ENCODE peak calls at places on chromosomes 1 and 21, in nine cellular contexts. X is ovary, E is heart left ventricle, Q is A549, F is GM12864, S is brain microvascular endothelial cell, C is adrenal gland, Y is fibroblast of the aortic adventitia, Z is lower leg skin. P is an unnamed sample.

GRCh38 chr1:213366141-213366831 is 315.2 kb downstream of the RPS6KC1 start:
- DNase-seq in X (no peak), E (no peak), Q (no peak), F (no peak), S (no peak), C (no peak), Y (no peak), Z (no peak), P (no peak)

GRCh38 chr1:207964195-207964966 is 53.5 kb upstream of the CD34 start:
- DNase-seq in X (no peak), E (no peak), Q (no peak), F (no peak), S (peak; percentile 56), C (no peak), Y (peak; percentile 68), Z (peak; percentile 42), P (no peak)

GRCh38 chr1:51814513-51814912 is 64.0 kb downstream of the NRDC start:
- DNase-seq in X (no peak), E (no peak), Q (no peak), F (no peak), S (no peak), C (no peak), Y (no peak), Z (no peak), P (no peak)

GRCh38 chr21:41168391-41169257 is 664 bp downstream of the BACE2 start:
- DNase-seq in X (peak; percentile 55), E (peak; percentile 56), Q (peak; percentile 29), F (no peak), S (peak; percentile 42), C (peak; percentile 37), Y (peak; percentile 75), Z (peak; percentile 65), P (peak; percentile 46)

GRCh38 chr1:2255047-2255419 is 26.9 kb downstream of the SKI start:
- DNase-seq in X (no peak), E (no peak), Q (no peak), F (no peak), S (no peak), C (no peak), Y (no peak), Z (no peak), P (no peak)

GRCh38 chr1:92752719-92753118 is 32.2 kb downstream of the EVI5 start:
- DNase-seq in X (no peak), E (no peak), Q (no peak), F (no peak), S (peak; percentile 19), C (no peak), Y (no peak), Z (no peak), P (no peak)

GRCh38 chr1:204568576-204569206 is 52.5 kb downstream of the MDM4 start:
- DNase-seq in X (no peak), E (no peak), Q (no peak), F (no peak), S (no peak), C (no peak), Y (no peak), Z (no peak), P (no peak)

GRCh38 chr1:206821493-206821892 is 43.9 kb upstream of the IL20 start:
- DNase-seq in X (no peak), E (no peak), Q (no peak), F (no peak), S (no peak), C (no peak), Y (no peak), Z (no peak), P (no peak)

GRCh38 chr1:61533546-61533945 is 191.4 kb downstream of the TM2D1 start:
- DNase-seq in X (no peak), E (no peak), Q (no peak), F (no peak), S (no peak), C (no peak), Y (no peak), Z (no peak), P (no peak)

GRCh38 chr1:19762175-19762779 is 37.4 kb downstream of the TMCO4 start:
- DNase-seq in X (peak; percentile 58), E (no peak), Q (peak; percentile 14), F (no peak), S (peak; percentile 31), C (no peak), Y (peak; percentile 26), Z (no peak), P (no peak)

GRCh38 chr1:61131716-61132115 is 49.4 kb downstream of the NFIA start:
- DNase-seq in X (no peak), E (no peak), Q (no peak), F (no peak), S (peak; percentile 38), C (no peak), Y (peak; percentile 71), Z (no peak), P (no peak)

GRCh38 chr1:107936498-107937481 is 28.2 kb downstream of the VAV3 start:
- DNase-seq in X (no peak), E (peak; percentile 34), Q (no peak), F (no peak), S (peak; percentile 78), C (peak; percentile 24), Y (peak; percentile 90), Z (peak; percentile 63), P (no peak)

GRCh38 chr1:16617778-16618580 is 4.6 kb upstream of the NBPF1 start:
- DNase-seq in X (no peak), E (peak; percentile 14), Q (no peak), F (no peak), S (no peak), C (peak; percentile 29), Y (no peak), Z (no peak), P (peak; percentile 5)

GRCh38 chr1:159751022-159751421 is 29.7 kb upstream of the DUSP23 start:
- DNase-seq in X (no peak), E (no peak), Q (no peak), F (no peak), S (no peak), C (no peak), Y (no peak), Z (no peak), P (no peak)

GRCh38 chr1:45566722-45567121 is 16.1 kb downstream of the AKR1A1 start:
- DNase-seq in X (peak; percentile 77), E (peak; percentile 62), Q (no peak), F (no peak), S (no peak), C (no peak), Y (peak; percentile 25), Z (peak; percentile 70), P (no peak)

DNA sequence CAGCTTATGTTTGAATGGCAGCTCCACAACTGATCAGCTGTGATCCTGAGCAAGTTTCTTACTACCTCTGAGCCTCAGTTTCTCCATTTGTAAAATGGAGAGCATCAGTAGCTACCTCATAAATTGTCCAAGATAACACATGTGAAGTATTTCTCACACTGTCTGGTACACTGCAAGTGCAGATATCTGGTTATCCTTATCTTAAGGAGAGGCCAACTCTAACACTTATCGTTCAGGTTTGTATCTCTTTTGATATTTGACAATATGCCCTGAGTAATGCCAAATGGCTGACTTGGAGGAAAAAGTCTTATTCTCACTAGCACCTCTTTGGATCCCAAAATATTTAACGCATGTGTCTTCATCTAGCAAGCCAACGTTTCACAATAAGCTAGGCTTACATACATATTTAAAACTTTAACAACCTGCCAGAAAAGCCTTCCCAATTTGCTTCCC is 2.7 kb downstream of the CSRP1 start:
- DNase-seq in X (no peak), E (no peak), Q (no peak), F (no peak), S (no peak), C (no peak), Y (peak; percentile 57), Z (no peak), P (no peak)
- H3K4me3 ChIP-seq in X (peak overlapping the region; percentile 95), E (peak overlapping the region; percentile 82), Q (peak overlapping the region; percentile 66), F (no peak overlapping the region), S (peak overlapping the region; percentile 84), C (no peak overlapping the region), Y (no peak overlapping the region), Z (no peak overlapping the region), P (peak overlapping the region; percentile 87)

GRCh38 chr21:39061766-39062165 is 121.5 kb downstream of the PSMG1 start:
- DNase-seq in X (no peak), E (no peak), Q (no peak), F (no peak), S (no peak), C (no peak), Y (no peak), Z (no peak), P (no peak)
- TF ChIP-seq CTCF in X (no peak), E (no peak), Q (no peak), F (no peak), S (no peak), C (no peak), Y (no peak), Z (no peak), P (no peak)

GRCh38 chr1:59561782-59562181 is 253.0 kb upstream of the HOOK1 start:
- DNase-seq in X (no peak), E (no peak), Q (no peak), F (no peak), S (no peak), C (no peak), Y (no peak), Z (no peak), P (no peak)

GRCh38 chr1:59564192-59564891 is 250.4 kb upstream of the HOOK1 start:
- DNase-seq in X (no peak), E (no peak), Q (no peak), F (no peak), S (no peak), C (no peak), Y (peak; percentile 59), Z (peak; percentile 52), P (no peak)

GRCh38 chr1:59568158-59568935 is 246.4 kb upstream of the HOOK1 start:
- DNase-seq in X (no peak), E (no peak), Q (peak; percentile 7), F (no peak), S (peak; percentile 21), C (no peak), Y (peak; percentile 27), Z (no peak), P (no peak)

GRCh38 chr1:59569198-59569597 is 245.6 kb upstream of the HOOK1 start:
- DNase-seq in X (no peak), E (no peak), Q (no peak), F (no peak), S (no peak), C (no peak), Y (no peak), Z (no peak), P (no peak)

GRCh38 chr1:59565611-59566410 is 248.9 kb upstream of the HOOK1 start:
- DNase-seq in X (no peak), E (no peak), Q (no peak), F (no peak), S (peak; percentile 84), C (no peak), Y (no peak), Z (peak; percentile 51), P (no peak)
- H3K4me3 ChIP-seq in X (no peak overlapping the region), E (no peak overlapping the region), Q (no peak overlapping the region), F (no peak overlapping the region), S (no peak overlapping the region), C (no peak overlapping the region), Y (no peak overlapping the region), Z (no peak overlapping the region), P (no peak overlapping the region)

DNA sequence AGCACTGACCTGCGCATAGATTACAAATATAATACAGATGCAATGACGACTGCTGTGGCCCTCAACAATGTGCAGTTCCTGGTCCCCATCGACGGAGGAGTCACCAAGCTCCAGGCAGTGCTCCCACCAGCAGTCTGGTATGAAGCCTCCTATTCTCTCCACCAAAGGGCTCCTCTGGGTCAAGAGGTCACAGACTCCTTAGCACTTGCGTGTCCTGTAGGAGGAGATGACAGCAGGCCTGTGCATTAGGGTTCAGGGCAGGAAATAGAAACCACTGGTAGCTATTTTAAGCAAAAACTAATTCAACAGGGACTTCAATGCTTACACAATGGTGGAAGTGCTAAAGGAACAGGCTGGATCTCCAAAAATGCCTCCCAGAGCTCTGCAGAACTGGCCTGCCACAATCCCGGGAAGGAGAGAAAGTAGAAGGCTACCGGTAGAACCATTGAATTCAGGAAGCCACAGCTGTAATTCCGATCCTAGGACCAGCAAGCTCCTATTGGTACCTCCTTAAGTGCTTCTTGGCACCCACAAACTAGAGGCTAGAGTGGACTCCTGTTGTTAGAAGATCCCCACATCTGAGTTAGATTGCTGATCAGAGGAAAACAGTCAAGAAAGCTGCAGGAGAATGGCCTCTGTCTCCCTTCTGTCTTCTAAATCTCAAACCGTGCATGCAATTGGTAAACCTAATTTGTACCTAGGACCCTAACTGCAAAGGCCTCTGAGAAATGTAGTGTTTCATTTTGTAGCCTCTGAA is 12.7 kb upstream of the DYNLT5 start:
- DNase-seq in X (no peak), E (peak; percentile 17), Q (no peak), F (no peak), S (no peak), C (no peak), Y (no peak), Z (no peak), P (no peak)
- TF ChIP-seq CTCF in X (no peak), E (no peak), Q (no peak), F (no peak), S (no peak), C (no peak), Y (no peak), Z (no peak), P (no peak)

P was measured in dorsolateral prefrontal cortex.